ENCODE peak calls at places on chromosomes 2 and 18, in six cellular contexts. M, J, K, B, W and T are unnamed samples.

GRCh38 chr2:96887419-96888081 is 17.7 kb upstream of the SEMA4C start:
- DNase-seq in M (no peak), J (no peak), K (no peak), B (no peak), W (peak; percentile 63), T (no peak)

GRCh38 chr18:51196116-51196810 is 1.2 kb downstream of the MEX3C start:
- DNase-seq in B (peak; percentile 37), W (peak; percentile 51), K (peak; percentile 20), J (no peak), M (no peak), T (no peak)

GRCh38 chr2:54083021-54083420 is 32.4 kb upstream of the ACYP2 start:
- DNase-seq in M (no peak), J (no peak), K (no peak), W (no peak), B (no peak), T (no peak)

GRCh38 chr2:202034249-202035088 is 814 bp downstream of the FZD7 start:
- DNase-seq in W (peak; percentile 27), B (peak; percentile 32), K (peak; percentile 34), M (no peak), J (no peak), T (no peak)

GRCh38 chr2:16546128-16546754 is 119.4 kb downstream of the CYRIA start:
- DNase-seq in B (peak; percentile 8), K (peak; percentile 37), W (no peak), M (no peak), J (no peak), T (peak; percentile 41)

GRCh38 chr2:150133623-150134022 is 353.8 kb downstream of the RND3 start:
- DNase-seq in B (no peak), W (no peak), M (peak; percentile 62), K (no peak), J (no peak), T (no peak)

GRCh38 chr2:236735742-236736360 is 166.2 kb downstream of the ACKR3 start:
- DNase-seq in B (no peak), W (no peak), K (no peak), M (no peak), J (no peak), T (no peak)

GRCh38 chr18:45688113-45688512 is 35.9 kb upstream of the SLC14A1 start:
- DNase-seq in W (no peak), M (no peak), J (no peak), K (no peak), B (no peak), T (no peak)

GRCh38 chr2:72915907-72916742 is 1.2 kb upstream of the EMX1 start:
- DNase-seq in K (peak; percentile 71), J (peak; percentile 14), B (peak; percentile 43), M (no peak), W (no peak), T (no peak)

GRCh38 chr2:85353876-85354285 is 447 bp downstream of the RETSAT start:
- DNase-seq in W (peak; percentile 34), M (no peak), J (no peak), K (peak; percentile 53), B (peak; percentile 3), T (no peak)

GRCh38 chr2:38268691-38269309 is 108.3 kb downstream of the ATL2 start:
- DNase-seq in M (no peak), K (no peak), J (no peak), W (no peak), B (no peak), T (no peak)

GRCh38 chr2:60412626-60413025 is 140.8 kb downstream of the BCL11A start:
- DNase-seq in M (no peak), K (no peak), B (no peak), W (no peak), J (no peak), T (no peak)

GRCh38 chr2:217849154-217849553 is 153.6 kb downstream of the TNS1 start:
- DNase-seq in K (no peak), B (no peak), W (no peak), J (no peak), M (no peak), T (no peak)

GRCh38 chr2:56770490-56770889 is 586.7 kb downstream of the CCDC85A start:
- DNase-seq in M (no peak), B (no peak), J (no peak), K (no peak), W (no peak), T (no peak)

GRCh38 chr2:126723281-126723815 is 67.4 kb downstream of the GYPC start:
- DNase-seq in W (no peak), M (no peak), K (no peak), B (no peak), J (no peak), T (no peak)

GRCh38 chr2:126304147-126304546 is 351.8 kb upstream of the GYPC start:
- DNase-seq in W (no peak), B (no peak), M (no peak), J (no peak), K (no peak), T (no peak)

GRCh38 chr18:67108894-67109293 is 407.6 kb downstream of the DSEL start:
- DNase-seq in K (no peak), B (no peak), J (no peak), M (no peak), W (no peak), T (no peak)

GRCh38 chr2:790081-790480 is 112.9 kb upstream of the TMEM18 start:
- DNase-seq in J (no peak), M (no peak), W (no peak), B (no peak), K (no peak), T (no peak)

GRCh38 chr2:133641497-133641896 is 73.2 kb upstream of the NCKAP5 start:
- DNase-seq in B (no peak), M (no peak), K (no peak), W (no peak), J (no peak), T (peak; percentile 27)

GRCh38 chr2:160242863-160243552 is 42.9 kb upstream of the ITGB6 start:
- DNase-seq in J (no peak), W (no peak), B (no peak), K (no peak), M (no peak), T (no peak)

GRCh38 chr2:33322099-33322498 is 154.3 kb upstream of the RASGRP3 start:
- DNase-seq in J (no peak), K (no peak), M (no peak), B (no peak), W (peak; percentile 35), T (no peak)

GRCh38 chr2:226424971-226425370 is 374.6 kb downstream of the IRS1 start:
- DNase-seq in J (no peak), K (no peak), W (no peak), B (no peak), M (no peak), T (no peak)

GRCh38 chr2:226426292-226426736 is 373.3 kb downstream of the IRS1 start:
- DNase-seq in J (no peak), K (no peak), W (no peak), B (no peak), M (no peak), T (no peak)

GRCh38 chr2:226427538-226428307 is 371.9 kb downstream of the IRS1 start:
- DNase-seq in B (no peak), M (no peak), J (no peak), K (no peak), W (peak; percentile 20), T (no peak)

GRCh38 chr2:226420646-226421045 is 379.0 kb downstream of the IRS1 start:
- DNase-seq in J (no peak), M (no peak), W (no peak), K (no peak), B (no peak), T (no peak)

DNA sequence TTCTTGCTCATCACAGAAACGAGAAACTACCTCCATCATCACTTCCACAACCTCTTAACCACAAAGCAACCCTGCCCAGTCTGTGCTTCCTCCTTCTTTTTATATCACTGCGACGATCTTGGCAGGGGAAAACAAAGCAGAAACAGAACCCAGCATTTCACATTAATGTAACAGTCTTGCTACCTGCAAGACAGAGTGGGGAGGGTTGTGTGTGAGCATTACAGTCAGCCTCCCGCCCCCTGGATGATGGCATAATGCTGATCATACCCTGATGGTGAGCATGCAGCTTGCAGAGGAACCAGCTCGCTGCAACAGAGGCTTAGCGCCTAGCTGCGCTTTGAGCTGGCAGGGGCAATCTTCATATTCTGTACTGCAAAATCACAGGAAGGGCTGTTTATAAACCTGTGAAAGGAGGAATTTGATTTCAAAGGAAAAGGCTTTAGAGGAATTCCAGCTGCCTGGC is 376.1 kb downstream of the IRS1 start:
- DNase-seq in K (no peak), W (peak; percentile 22), B (peak; percentile 10), M (no peak), J (peak; percentile 20), T (no peak)
- H3K4me3 ChIP-seq in K (no peak overlapping the region), W (no peak overlapping the region), B (no peak overlapping the region), M (no peak overlapping the region), J (peak overlapping the region; percentile 14), T (no peak overlapping the region)

GRCh38 chr2:30514134-30514860 is 67.3 kb downstream of the LCLAT1 start:
- DNase-seq in M (no peak), W (no peak), J (no peak), B (no peak), K (no peak), T (no peak)

GRCh38 chr2:30510409-30510808 is 63.4 kb downstream of the LCLAT1 start:
- DNase-seq in J (no peak), K (no peak), B (no peak), M (no peak), W (no peak), T (no peak)

GRCh38 chr2:30512243-30512866 is 65.3 kb downstream of the LCLAT1 start:
- DNase-seq in J (no peak), W (no peak), M (no peak), B (no peak), K (no peak), T (no peak)

GRCh38 chr2:30509716-30510115 is 62.7 kb downstream of the LCLAT1 start:
- DNase-seq in J (no peak), B (no peak), W (no peak), M (no peak), K (no peak), T (no peak)

GRCh38 chr2:30511122-30512083 is 64.4 kb downstream of the LCLAT1 start:
- DNase-seq in K (no peak), J (no peak), M (no peak), W (peak; percentile 57), B (no peak), T (no peak)
- H3K4me1 ChIP-seq in K (peaks cover 10% of the 10 kb centered on the region), J (no peaks in the 10 kb centered on the region), M (peaks cover 8% of the 10 kb centered on the region), W (peaks cover 46% of the 10 kb centered on the region), B (no peaks in the 10 kb centered on the region), T (peaks cover 2% of the 10 kb centered on the region)

GRCh38 chr2:241966671-241967070 is 97.1 kb downstream of the RTP5 start:
- DNase-seq in K (no peak), J (no peak), B (no peak), W (no peak), M (no peak), T (no peak)

GRCh38 chr2:241967745-241968144 is 98.2 kb downstream of the RTP5 start:
- DNase-seq in W (no peak), B (no peak), M (no peak), J (no peak), K (no peak), T (no peak)

GRCh38 chr2:241964133-241964532 is 94.6 kb downstream of the RTP5 start:
- DNase-seq in K (no peak), B (no peak), W (no peak), J (no peak), M (no peak), T (no peak)

GRCh38 chr2:241967096-241967495 is 97.6 kb downstream of the RTP5 start:
- DNase-seq in M (no peak), J (no peak), B (no peak), K (no peak), W (no peak), T (no peak)

GRCh38 chr2:241965931-241966412 is 96.4 kb downstream of the RTP5 start:
- DNase-seq in K (peak; percentile 23), M (peak; percentile 65), J (no peak), W (peak; percentile 59), B (peak; percentile 19), T (no peak)
- H3K27ac ChIP-seq in K (peak overlapping the region; percentile 76), M (peak overlapping the region; percentile 73), J (no peak overlapping the region), W (no peak overlapping the region), B (no peak overlapping the region), T (no peak overlapping the region)

GRCh38 chr2:101410716-101411115 is 23.4 kb upstream of the CREG2 start:
- DNase-seq in K (no peak), W (no peak), B (no peak), M (no peak), J (no peak), T (no peak)
- H3K4me3 ChIP-seq in K (no peak overlapping the region), W (no peak overlapping the region), B (no peak overlapping the region), M (no peak overlapping the region), J (no peak overlapping the region), T (no peak overlapping the region)